ENCODE peak calls at places on chromosomes 13 and 19, in ten cellular contexts. One of them, this sample, is unnamed.

GRCh38 chr19:30112171-30112570 is 170.1 kb downstream of the URI1 start:
- DNase-seq in DND-41: no peak
- DNase-seq in Panc1: no peak
- DNase-seq in K562: no peak
- DNase-seq in MM.1S: no peak
- DNase-seq in naive thymus-derived CD4-positive, alpha-beta T cell: no peak
- DNase-seq in mammary epithelial cell: no peak
- DNase-seq in GM23338: no peak
- DNase-seq in GM23248: no peak
- DNase-seq in Peyer's patch: no peak
- DNase-seq in this sample: no peak

GRCh38 chr13:76455960-76456359 is 430.2 kb downstream of the KCTD12 start:
- DNase-seq in GM23248: no peak
- DNase-seq in Panc1: no peak
- DNase-seq in Peyer's patch: no peak
- DNase-seq in K562: no peak
- DNase-seq in GM23338: no peak
- DNase-seq in DND-41: no peak
- DNase-seq in MM.1S: no peak
- DNase-seq in mammary epithelial cell: no peak
- DNase-seq in naive thymus-derived CD4-positive, alpha-beta T cell: no peak
- DNase-seq in this sample: peak; percentile 48

GRCh38 chr19:17209126-17210036 is 5.8 kb upstream of the USE1 start:
- DNase-seq in Panc1: no peak
- DNase-seq in K562: peak; percentile 100
- DNase-seq in GM23248: peak; percentile 48
- DNase-seq in MM.1S: no peak
- DNase-seq in DND-41: peak; percentile 74
- DNase-seq in GM23338: peak; percentile 99
- DNase-seq in naive thymus-derived CD4-positive, alpha-beta T cell: no peak
- DNase-seq in mammary epithelial cell: no peak
- DNase-seq in Peyer's patch: peak; percentile 45
- DNase-seq in this sample: peak; percentile 39

GRCh38 chr19:3481241-3482090 is 1.1 kb upstream of the SMIM24 start:
- DNase-seq in mammary epithelial cell: no peak
- DNase-seq in MM.1S: no peak
- DNase-seq in naive thymus-derived CD4-positive, alpha-beta T cell: no peak
- DNase-seq in Peyer's patch: no peak
- DNase-seq in DND-41: no peak
- DNase-seq in K562: peak; percentile 43
- DNase-seq in Panc1: no peak
- DNase-seq in GM23248: no peak
- DNase-seq in GM23338: no peak
- DNase-seq in this sample: no peak

GRCh38 chr13:93496985-93497673 is 270.5 kb downstream of the GPC6 start:
- DNase-seq in Panc1: no peak
- DNase-seq in DND-41: no peak
- DNase-seq in naive thymus-derived CD4-positive, alpha-beta T cell: no peak
- DNase-seq in K562: no peak
- DNase-seq in MM.1S: no peak
- DNase-seq in GM23248: peak; percentile 16
- DNase-seq in GM23338: no peak
- DNase-seq in mammary epithelial cell: no peak
- DNase-seq in Peyer's patch: no peak
- DNase-seq in this sample: no peak

GRCh38 chr13:41313659-41314197 is 2.7 kb downstream of the NAA16 start:
- DNase-seq in naive thymus-derived CD4-positive, alpha-beta T cell: no peak
- DNase-seq in K562: no peak
- DNase-seq in DND-41: no peak
- DNase-seq in Peyer's patch: no peak
- DNase-seq in GM23248: no peak
- DNase-seq in MM.1S: no peak
- DNase-seq in GM23338: no peak
- DNase-seq in mammary epithelial cell: no peak
- DNase-seq in Panc1: no peak
- DNase-seq in this sample: no peak

GRCh38 chr19:872266-872951 is 12.9 kb downstream of the CFD start:
- DNase-seq in naive thymus-derived CD4-positive, alpha-beta T cell: peak; percentile 63
- DNase-seq in Panc1: no peak
- DNase-seq in mammary epithelial cell: peak; percentile 21
- DNase-seq in DND-41: peak; percentile 79
- DNase-seq in MM.1S: peak; percentile 81
- DNase-seq in GM23248: peak; percentile 72
- DNase-seq in Peyer's patch: peak; percentile 59
- DNase-seq in K562: peak; percentile 76
- DNase-seq in GM23338: peak; percentile 82
- DNase-seq in this sample: peak; percentile 45

GRCh38 chr13:114140909-114141255 is 8.5 kb upstream of the RASA3 start:
- DNase-seq in GM23248: no peak
- DNase-seq in naive thymus-derived CD4-positive, alpha-beta T cell: no peak
- DNase-seq in K562: no peak
- DNase-seq in mammary epithelial cell: no peak
- DNase-seq in DND-41: no peak
- DNase-seq in Peyer's patch: peak; percentile 70
- DNase-seq in GM23338: no peak
- DNase-seq in MM.1S: no peak
- DNase-seq in Panc1: no peak
- DNase-seq in this sample: no peak

GRCh38 chr19:572891-573825 is 762 bp downstream of the BSG start:
- DNase-seq in Peyer's patch: no peak
- DNase-seq in DND-41: peak; percentile 44
- DNase-seq in MM.1S: peak; percentile 28
- DNase-seq in GM23338: peak; percentile 59
- DNase-seq in mammary epithelial cell: peak; percentile 50
- DNase-seq in GM23248: peak; percentile 82
- DNase-seq in naive thymus-derived CD4-positive, alpha-beta T cell: no peak
- DNase-seq in K562: no peak
- DNase-seq in Panc1: no peak
- DNase-seq in this sample: peak; percentile 47

GRCh38 chr19:3420909-3421619 is 54.7 kb downstream of the NFIC start:
- DNase-seq in mammary epithelial cell: no peak
- DNase-seq in MM.1S: no peak
- DNase-seq in naive thymus-derived CD4-positive, alpha-beta T cell: no peak
- DNase-seq in K562: peak; percentile 16
- DNase-seq in GM23248: no peak
- DNase-seq in Panc1: no peak
- DNase-seq in GM23338: no peak
- DNase-seq in DND-41: no peak
- DNase-seq in Peyer's patch: no peak
- DNase-seq in this sample: no peak

GRCh38 chr19:13053761-13054604 is 48.7 kb downstream of the LYL1 start:
- DNase-seq in DND-41: no peak
- DNase-seq in Panc1: peak; percentile 38
- DNase-seq in GM23338: peak; percentile 50
- DNase-seq in GM23248: peak; percentile 95
- DNase-seq in MM.1S: no peak
- DNase-seq in mammary epithelial cell: peak; percentile 89
- DNase-seq in K562: no peak
- DNase-seq in naive thymus-derived CD4-positive, alpha-beta T cell: no peak
- DNase-seq in Peyer's patch: no peak
- DNase-seq in this sample: peak; percentile 99

GRCh38 chr19:13053238-13053637 is 49.4 kb downstream of the LYL1 start:
- DNase-seq in mammary epithelial cell: no peak
- DNase-seq in MM.1S: no peak
- DNase-seq in GM23338: no peak
- DNase-seq in DND-41: no peak
- DNase-seq in K562: no peak
- DNase-seq in Peyer's patch: no peak
- DNase-seq in Panc1: no peak
- DNase-seq in GM23248: peak; percentile 41
- DNase-seq in naive thymus-derived CD4-positive, alpha-beta T cell: no peak
- DNase-seq in this sample: no peak

GRCh38 chr19:13055213-13056051 is 47.2 kb downstream of the LYL1 start:
- DNase-seq in K562: no peak
- DNase-seq in GM23248: peak; percentile 93
- DNase-seq in mammary epithelial cell: peak; percentile 51
- DNase-seq in Panc1: no peak
- DNase-seq in Peyer's patch: no peak
- DNase-seq in MM.1S: no peak
- DNase-seq in GM23338: peak; percentile 68
- DNase-seq in naive thymus-derived CD4-positive, alpha-beta T cell: no peak
- DNase-seq in DND-41: no peak
- DNase-seq in this sample: peak; percentile 81

GRCh38 chr19:13056052-13056660 is 46.5 kb downstream of the LYL1 start:
- DNase-seq in GM23338: peak; percentile 73
- DNase-seq in GM23248: peak; percentile 92
- DNase-seq in Panc1: no peak
- DNase-seq in naive thymus-derived CD4-positive, alpha-beta T cell: no peak
- DNase-seq in K562: no peak
- DNase-seq in MM.1S: no peak
- DNase-seq in DND-41: no peak
- DNase-seq in Peyer's patch: no peak
- DNase-seq in mammary epithelial cell: peak; percentile 90
- DNase-seq in this sample: peak; percentile 97

GRCh38 chr19:13054605-13055212 is 47.9 kb downstream of the LYL1 start:
- DNase-seq in MM.1S: no peak
- DNase-seq in Peyer's patch: no peak
- DNase-seq in K562: no peak
- DNase-seq in DND-41: no peak
- DNase-seq in GM23248: peak; percentile 87
- DNase-seq in mammary epithelial cell: no peak
- DNase-seq in Panc1: no peak
- DNase-seq in naive thymus-derived CD4-positive, alpha-beta T cell: no peak
- DNase-seq in GM23338: no peak
- DNase-seq in this sample: no peak
- H3K4me1 ChIP-seq in MM.1S: peaks cover 7% of the 10 kb centered on the region
- H3K4me1 ChIP-seq in Peyer's patch: peaks cover 7% of the 10 kb centered on the region
- H3K4me1 ChIP-seq in K562: peaks cover 50% of the 10 kb centered on the region
- H3K4me1 ChIP-seq in DND-41: peaks cover 16% of the 10 kb centered on the region
- H3K4me1 ChIP-seq in GM23248: peaks cover 77% of the 10 kb centered on the region
- H3K4me1 ChIP-seq in mammary epithelial cell: peaks cover 78% of the 10 kb centered on the region
- H3K4me1 ChIP-seq in Panc1: peaks cover 97% of the 10 kb centered on the region
- H3K4me1 ChIP-seq in naive thymus-derived CD4-positive, alpha-beta T cell: no peaks in the 10 kb centered on the region
- H3K4me1 ChIP-seq in GM23338: peaks cover 69% of the 10 kb centered on the region
- H3K4me1 ChIP-seq in this sample: peaks cover 79% of the 10 kb centered on the region

GRCh38 chr19:18514800-18515682 is 6.8 kb downstream of the ELL start:
- DNase-seq in GM23338: no peak
- DNase-seq in Panc1: no peak
- DNase-seq in naive thymus-derived CD4-positive, alpha-beta T cell: no peak
- DNase-seq in K562: no peak
- DNase-seq in GM23248: peak; percentile 75
- DNase-seq in MM.1S: no peak
- DNase-seq in mammary epithelial cell: no peak
- DNase-seq in DND-41: no peak
- DNase-seq in Peyer's patch: peak; percentile 33
- DNase-seq in this sample: peak; percentile 35
- H3K4me1 ChIP-seq in GM23338: peaks cover 3% of the 10 kb centered on the region
- H3K4me1 ChIP-seq in Panc1: peaks cover 16% of the 10 kb centered on the region
- H3K4me1 ChIP-seq in naive thymus-derived CD4-positive, alpha-beta T cell: peaks cover 34% of the 10 kb centered on the region
- H3K4me1 ChIP-seq in K562: peaks cover 33% of the 10 kb centered on the region
- H3K4me1 ChIP-seq in GM23248: peaks cover 39% of the 10 kb centered on the region
- H3K4me1 ChIP-seq in MM.1S: peaks cover 11% of the 10 kb centered on the region
- H3K4me1 ChIP-seq in mammary epithelial cell: peaks cover 19% of the 10 kb centered on the region
- H3K4me1 ChIP-seq in DND-41: peaks cover 8% of the 10 kb centered on the region
- H3K4me1 ChIP-seq in Peyer's patch: peaks cover 8% of the 10 kb centered on the region
- H3K4me1 ChIP-seq in this sample: peaks cover 23% of the 10 kb centered on the region

GRCh38 chr13:51800456-51800855 is 3.5 kb downstream of the DHRS12 start:
- DNase-seq in mammary epithelial cell: no peak
- DNase-seq in Peyer's patch: no peak
- DNase-seq in Panc1: no peak
- DNase-seq in GM23338: no peak
- DNase-seq in MM.1S: no peak
- DNase-seq in naive thymus-derived CD4-positive, alpha-beta T cell: no peak
- DNase-seq in GM23248: no peak
- DNase-seq in DND-41: no peak
- DNase-seq in K562: no peak
- DNase-seq in this sample: no peak

GRCh38 chr13:51794959-51795358 is 9.0 kb downstream of the DHRS12 start:
- DNase-seq in Peyer's patch: peak; percentile 56
- DNase-seq in K562: no peak
- DNase-seq in GM23248: no peak
- DNase-seq in MM.1S: no peak
- DNase-seq in naive thymus-derived CD4-positive, alpha-beta T cell: no peak
- DNase-seq in Panc1: no peak
- DNase-seq in GM23338: no peak
- DNase-seq in mammary epithelial cell: no peak
- DNase-seq in DND-41: no peak
- DNase-seq in this sample: no peak

GRCh38 chr13:51795419-51795818 is 8.5 kb downstream of the DHRS12 start:
- DNase-seq in naive thymus-derived CD4-positive, alpha-beta T cell: no peak
- DNase-seq in GM23248: no peak
- DNase-seq in DND-41: no peak
- DNase-seq in MM.1S: no peak
- DNase-seq in GM23338: no peak
- DNase-seq in Peyer's patch: no peak
- DNase-seq in Panc1: no peak
- DNase-seq in K562: no peak
- DNase-seq in mammary epithelial cell: no peak
- DNase-seq in this sample: no peak

GRCh38 chr13:51799261-51799660 is 4.7 kb downstream of the DHRS12 start:
- DNase-seq in MM.1S: no peak
- DNase-seq in Panc1: no peak
- DNase-seq in GM23248: no peak
- DNase-seq in K562: no peak
- DNase-seq in naive thymus-derived CD4-positive, alpha-beta T cell: no peak
- DNase-seq in mammary epithelial cell: no peak
- DNase-seq in GM23338: no peak
- DNase-seq in DND-41: no peak
- DNase-seq in Peyer's patch: no peak
- DNase-seq in this sample: no peak

DNA sequence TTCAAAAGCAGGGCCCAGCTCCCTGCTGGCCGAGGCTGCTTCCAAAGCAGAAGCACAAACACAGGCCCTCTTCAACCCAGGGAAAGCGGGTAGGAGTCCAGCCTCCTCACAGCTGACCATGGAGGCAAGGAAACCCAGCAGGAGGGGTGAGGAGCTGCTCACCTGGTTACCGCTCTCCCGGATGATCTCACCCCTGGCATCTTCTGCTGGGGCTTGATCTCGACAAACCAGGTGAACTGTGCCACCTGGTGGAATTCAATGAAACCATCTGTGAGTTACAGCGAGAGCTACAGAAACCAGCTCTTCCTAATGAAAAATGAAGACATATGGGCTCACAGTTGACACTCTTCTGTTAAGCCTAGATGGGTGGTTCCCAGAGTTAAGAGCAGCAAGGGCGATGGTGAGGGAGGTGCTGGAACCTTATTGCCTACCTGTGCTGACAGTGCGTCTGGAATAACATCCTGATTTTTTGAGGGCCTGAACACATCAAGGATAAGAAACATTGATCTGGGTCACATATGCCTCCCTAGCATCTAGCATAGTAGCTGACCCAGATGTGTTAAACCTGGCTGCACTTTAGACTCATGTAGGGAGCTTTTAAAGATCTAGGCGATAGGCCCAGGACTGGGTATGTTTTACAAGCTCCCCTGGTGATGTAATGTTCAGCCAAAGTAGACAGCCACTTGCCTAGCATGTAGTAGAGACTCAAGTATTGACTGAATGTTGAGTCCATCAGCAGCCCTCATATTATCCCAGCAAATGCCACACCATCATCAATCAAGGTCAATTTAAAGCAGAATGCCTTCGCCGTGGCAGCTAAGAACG is 6.1 kb downstream of the DHRS12 start:
- DNase-seq in mammary epithelial cell: peak; percentile 74
- DNase-seq in K562: no peak
- DNase-seq in Peyer's patch: peak; percentile 53
- DNase-seq in GM23338: peak; percentile 87
- DNase-seq in GM23248: peak; percentile 56
- DNase-seq in naive thymus-derived CD4-positive, alpha-beta T cell: no peak
- DNase-seq in DND-41: peak; percentile 57
- DNase-seq in MM.1S: peak; percentile 44
- DNase-seq in Panc1: no peak
- DNase-seq in this sample: peak; percentile 83
- H3K4me1 ChIP-seq in mammary epithelial cell: peaks cover 25% of the 10 kb centered on the region
- H3K4me1 ChIP-seq in K562: peaks cover 15% of the 10 kb centered on the region
- H3K4me1 ChIP-seq in Peyer's patch: peaks cover 5% of the 10 kb centered on the region
- H3K4me1 ChIP-seq in GM23338: peaks cover 33% of the 10 kb centered on the region
- H3K4me1 ChIP-seq in GM23248: peaks cover 22% of the 10 kb centered on the region
- H3K4me1 ChIP-seq in naive thymus-derived CD4-positive, alpha-beta T cell: peaks cover 15% of the 10 kb centered on the region
- H3K4me1 ChIP-seq in DND-41: peaks cover 11% of the 10 kb centered on the region
- H3K4me1 ChIP-seq in MM.1S: peaks cover 11% of the 10 kb centered on the region
- H3K4me1 ChIP-seq in Panc1: peaks cover 12% of the 10 kb centered on the region
- H3K4me1 ChIP-seq in this sample: peaks cover 29% of the 10 kb centered on the region

GRCh38 chr13:33251131-33251629 is 34.4 kb downstream of the STARD13 start:
- DNase-seq in GM23248: peak; percentile 94
- DNase-seq in MM.1S: peak; percentile 15
- DNase-seq in Panc1: no peak
- DNase-seq in DND-41: no peak
- DNase-seq in mammary epithelial cell: peak; percentile 85
- DNase-seq in Peyer's patch: no peak
- DNase-seq in K562: no peak
- DNase-seq in naive thymus-derived CD4-positive, alpha-beta T cell: no peak
- DNase-seq in GM23338: no peak
- DNase-seq in this sample: peak; percentile 95
- H3K4me1 ChIP-seq in GM23248: peaks cover 42% of the 10 kb centered on the region
- H3K4me1 ChIP-seq in MM.1S: peaks cover 4% of the 10 kb centered on the region
- H3K4me1 ChIP-seq in Panc1: peaks cover 3% of the 10 kb centered on the region
- H3K4me1 ChIP-seq in DND-41: no peaks in the 10 kb centered on the region
- H3K4me1 ChIP-seq in mammary epithelial cell: peaks cover 38% of the 10 kb centered on the region
- H3K4me1 ChIP-seq in Peyer's patch: no peaks in the 10 kb centered on the region
- H3K4me1 ChIP-seq in K562: no peaks in the 10 kb centered on the region
- H3K4me1 ChIP-seq in naive thymus-derived CD4-positive, alpha-beta T cell: no peaks in the 10 kb centered on the region
- H3K4me1 ChIP-seq in GM23338: peaks cover 3% of the 10 kb centered on the region
- H3K4me1 ChIP-seq in this sample: peaks cover 39% of the 10 kb centered on the region